ENCODE peak calls at places on chromosomes 2 and 18, in five cellular contexts. P is RWPE2, D is right lobe of liver, W is upper lobe of right lung, U is heart right ventricle. X is an unnamed sample.

GRCh38 chr2:118310016-118310877 is 222.0 kb downstream of the INSIG2 start:
- ATAC-seq in P (peak; percentile 23), D (peak; percentile 25), W (peak; percentile 39), U (peak; percentile 28), X (no peak)

GRCh38 chr18:13112982-13113381 is 105.6 kb upstream of the LDLRAD4 start:
- ATAC-seq in P (peak; percentile 40), D (peak; percentile 99), W (peak; percentile 71), U (peak; percentile 95), X (peak; percentile 51)

GRCh38 chr2:207836526-207837133 is 66.9 kb upstream of the FZD5 start:
- ATAC-seq in P (no peak), D (peak; percentile 78), W (peak; percentile 63), U (peak; percentile 91), X (no peak)

GRCh38 chr2:29001791-29002190 is 20.7 kb downstream of the TOGARAM2 start:
- ATAC-seq in P (no peak), D (no peak), W (no peak), U (no peak), X (no peak)

GRCh38 chr2:211270257-211270656 is 713.9 kb downstream of the CPS1 start:
- ATAC-seq in P (no peak), D (peak; percentile 64), W (no peak), U (no peak), X (no peak)

GRCh38 chr2:67689186-67689585 is 292.1 kb downstream of the ETAA1 start:
- ATAC-seq in P (no peak), D (no peak), W (no peak), U (no peak), X (no peak)

GRCh38 chr2:20625920-20626697 is 24.8 kb downstream of the HS1BP3 start:
- ATAC-seq in P (no peak), D (no peak), W (peak; percentile 45), U (peak; percentile 30), X (peak; percentile 56)

GRCh38 chr2:10983711-10984110 is 72.0 kb downstream of the KCNF1 start:
- ATAC-seq in P (no peak), D (peak; percentile 14), W (peak; percentile 11), U (peak; percentile 5), X (no peak)

GRCh38 chr2:10814142-10814541 is 1.6 kb upstream of the PDIA6 start:
- ATAC-seq in P (no peak), D (no peak), W (no peak), U (no peak), X (no peak)

GRCh38 chr2:111162718-111163331 is 42.1 kb downstream of the BCL2L11 start:
- ATAC-seq in P (no peak), D (peak; percentile 46), W (peak; percentile 46), U (no peak), X (no peak)

GRCh38 chr18:55252053-55252675 is 292.9 kb upstream of the CCDC68 start:
- ATAC-seq in P (no peak), D (peak; percentile 65), W (no peak), U (peak; percentile 16), X (no peak)

GRCh38 chr2:239433777-239434396 is 33.1 kb upstream of the HDAC4 start:
- ATAC-seq in P (peak; percentile 48), D (no peak), W (no peak), U (no peak), X (no peak)

DNA sequence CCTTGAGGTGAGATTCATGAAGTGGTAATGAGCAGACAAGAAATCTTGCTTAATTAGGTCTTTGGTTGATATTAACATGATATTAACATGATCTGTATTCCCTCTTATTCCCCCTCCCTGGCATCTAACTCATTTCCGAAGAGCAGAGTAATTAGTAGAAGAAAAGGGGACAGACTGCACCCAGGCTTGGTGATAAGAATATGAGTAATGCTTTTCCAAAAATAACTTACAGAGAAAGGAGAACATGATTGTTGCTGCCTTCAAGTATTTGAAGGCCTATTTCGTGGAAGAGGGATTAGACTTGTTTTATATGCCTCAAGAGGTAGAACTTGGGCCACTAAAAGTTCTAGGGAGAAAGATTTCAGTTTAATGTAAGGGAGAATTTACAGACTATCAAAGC is 130.6 kb upstream of the ATP5MC3 start:
- ATAC-seq in P (no peak), D (no peak), W (no peak), U (no peak), X (no peak)
- H3K27me3 ChIP-seq in P (no peaks in the 10 kb centered on the region), D (no peaks in the 10 kb centered on the region), W (peaks cover 5% of the 10 kb centered on the region), U (no peaks in the 10 kb centered on the region), X (no peaks in the 10 kb centered on the region)

GRCh38 chr2:8629402-8629801 is 52.5 kb upstream of the ID2 start:
- ATAC-seq in P (no peak), D (no peak), W (no peak), U (no peak), X (no peak)
- H3K27ac ChIP-seq in P (no peak overlapping the region), D (no peak overlapping the region), W (no peak overlapping the region), U (no peak overlapping the region), X (no peak overlapping the region)

DNA sequence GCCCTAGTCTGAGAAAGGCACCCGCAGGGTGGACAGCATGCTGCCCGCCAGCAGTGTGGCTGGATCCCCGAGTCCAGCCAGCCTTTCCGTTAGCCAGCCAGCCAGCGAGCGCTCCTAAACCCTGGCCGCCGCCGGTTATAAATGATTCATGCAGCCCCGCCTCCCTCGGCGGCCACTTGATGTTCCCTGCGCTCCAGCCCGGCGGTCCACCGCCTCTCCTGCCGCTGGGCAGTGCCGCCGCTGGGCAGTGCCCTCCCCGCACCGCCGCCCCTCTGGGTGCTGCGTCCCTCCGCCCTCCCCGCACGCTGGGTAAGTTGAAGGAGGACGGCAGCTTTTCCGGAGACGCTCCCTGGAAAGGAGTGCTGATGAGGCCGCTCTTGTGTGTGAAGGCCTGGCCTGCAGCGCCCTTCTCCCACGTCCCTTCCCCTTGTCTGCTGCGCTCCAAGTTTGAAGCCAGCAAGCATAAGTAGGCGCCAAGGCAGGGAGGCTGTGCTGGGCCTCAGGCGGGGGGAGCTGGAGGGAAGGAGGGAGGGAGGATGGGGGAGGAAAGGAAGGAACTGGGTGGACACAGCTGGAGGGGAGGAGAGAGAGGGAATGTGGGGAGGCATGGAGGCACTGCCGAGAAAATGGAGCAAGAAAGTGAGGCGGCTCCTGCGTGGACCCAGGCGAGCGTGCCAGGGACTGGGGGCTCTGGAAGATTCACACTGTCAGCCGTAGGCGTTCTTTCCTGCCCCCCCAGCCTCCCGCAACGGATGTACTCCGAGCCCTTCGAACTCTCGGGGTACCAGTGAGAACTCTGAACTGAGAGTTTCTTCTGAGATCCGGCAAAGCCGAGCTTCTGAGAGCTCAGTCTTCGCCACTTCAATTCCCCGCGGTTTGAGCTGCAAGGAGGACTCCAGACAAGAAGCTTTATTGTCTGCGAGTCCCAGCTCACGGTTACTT is 131.9 kb downstream of the GLI2 start:
- ATAC-seq in P (peak; percentile 90), D (peak; percentile 50), W (peak; percentile 82), U (peak; percentile 88), X (peak; percentile 89)
- H3K27me3 ChIP-seq in P (no peaks in the 10 kb centered on the region), D (no peaks in the 10 kb centered on the region), W (peaks cover 32% of the 10 kb centered on the region), U (peaks cover 4% of the 10 kb centered on the region), X (no peaks in the 10 kb centered on the region)

GRCh38 chr2:113167115-113167932 is 6.4 kb upstream of the PSD4 start:
- ATAC-seq in P (no peak), D (peak; percentile 91), W (peak; percentile 90), U (peak; percentile 64), X (peak; percentile 48)

GRCh38 chr2:113166187-113166645 is 7.6 kb upstream of the PSD4 start:
- ATAC-seq in P (no peak), D (no peak), W (no peak), U (no peak), X (no peak)

GRCh38 chr2:113164234-113164929 is 9.4 kb upstream of the PSD4 start:
- ATAC-seq in P (peak; percentile 79), D (no peak), W (no peak), U (no peak), X (no peak)

GRCh38 chr2:113162869-113163268 is 10.9 kb upstream of the PSD4 start:
- ATAC-seq in P (no peak), D (no peak), W (no peak), U (no peak), X (no peak)

GRCh38 chr2:113164930-113165585 is 8.7 kb upstream of the PSD4 start:
- ATAC-seq in P (no peak), D (peak; percentile 50), W (peak; percentile 73), U (no peak), X (no peak)
- H3K27ac ChIP-seq in P (no peak overlapping the region), D (peak overlapping the region; percentile 72), W (no peak overlapping the region), U (no peak overlapping the region), X (no peak overlapping the region)

X was measured in gastroesophageal sphincter.